ENCODE peak calls at places on chromosomes 6 and 20, in eight cellular contexts. V is CD8-positive, alpha-beta T cell; A is A549; S is stomach; H is H9; M is AG04450; X is IMR-90; U is HepG2. F is an unnamed sample.

GRCh38 chr6:71099649-71100048 is 142.8 kb upstream of the B3GAT2 start:
- DNase-seq in V (no peak), A (no peak), S (no peak), H (no peak), M (no peak), X (no peak), U (no peak), F (no peak)

GRCh38 chr6:158191769-158192168 is 23.6 kb downstream of the GTF2H5 start:
- DNase-seq in V (no peak), A (no peak), S (no peak), H (no peak), M (no peak), X (no peak), U (no peak), F (no peak)

GRCh38 chr20:46939566-46939965 is 44.9 kb downstream of the EYA2 start:
- DNase-seq in V (no peak), A (no peak), S (no peak), H (no peak), M (no peak), X (no peak), U (no peak), F (no peak)

GRCh38 chr20:49658508-49658907 is 55.2 kb downstream of the B4GALT5 start:
- DNase-seq in V (no peak), A (no peak), S (no peak), H (no peak), M (no peak), X (no peak), U (no peak), F (no peak)

GRCh38 chr20:8670900-8671229 is 398.0 kb upstream of the PLCB4 start:
- DNase-seq in V (no peak), A (no peak), S (no peak), H (no peak), M (no peak), X (no peak), U (no peak), F (no peak)

GRCh38 chr6:165684333-165684732 is 21.3 kb upstream of the PDE10A start:
- DNase-seq in V (no peak), A (no peak), S (no peak), H (no peak), M (no peak), X (no peak), U (no peak), F (no peak)

GRCh38 chr6:79574636-79575035 is 37.4 kb upstream of the LCA5 start:
- DNase-seq in V (no peak), A (peak; percentile 23), S (no peak), H (peak; percentile 39), M (peak; percentile 33), X (peak; percentile 78), U (peak; percentile 84), F (peak; percentile 36)

GRCh38 chr20:58149412-58150091 is 78.9 kb downstream of the ANKRD60 start:
- DNase-seq in V (no peak), A (no peak), S (no peak), H (no peak), M (no peak), X (no peak), U (no peak), F (peak; percentile 62)

DNA sequence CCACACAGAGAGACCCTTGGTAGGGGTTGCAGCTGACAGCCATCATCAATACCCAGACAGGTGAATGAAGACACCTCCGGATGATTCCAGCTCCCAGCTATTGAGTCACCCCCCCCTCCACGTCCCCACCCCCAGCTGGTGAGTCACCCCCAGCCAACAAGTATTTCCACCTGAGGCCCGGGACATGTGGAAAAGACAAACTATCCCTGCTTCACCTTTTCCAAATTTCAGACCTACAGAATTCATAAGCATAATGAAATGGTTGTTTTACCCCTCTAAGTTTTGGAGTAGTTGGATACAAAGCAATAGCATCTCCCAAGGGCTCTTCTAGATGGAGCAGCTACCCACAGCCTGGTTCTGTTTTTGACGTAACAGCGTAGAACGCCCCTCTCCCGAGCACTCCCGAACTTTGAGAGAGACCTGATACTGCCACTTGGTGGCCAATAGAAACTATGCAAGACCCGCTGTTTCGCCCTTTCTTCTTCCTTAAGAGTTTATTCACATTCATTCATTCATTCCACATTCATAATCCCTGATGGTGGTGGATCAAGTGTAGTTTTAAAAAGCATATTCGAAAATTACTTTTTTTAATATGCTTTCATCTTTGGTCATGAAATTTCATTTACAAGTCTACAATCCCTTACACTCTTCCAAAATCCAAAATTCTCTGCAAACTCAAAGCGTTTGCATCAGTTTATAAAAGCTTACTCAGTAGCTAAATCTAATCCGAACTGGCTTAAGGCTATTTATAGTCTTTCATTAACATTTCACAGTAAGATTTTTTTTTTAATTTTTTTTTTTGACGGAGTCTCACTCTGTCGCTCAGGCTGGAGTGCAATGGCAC is 15.1 kb upstream of the PPP1R16B start:
- DNase-seq in V (no peak), A (peak; percentile 73), S (no peak), H (peak; percentile 68), M (no peak), X (peak; percentile 38), U (peak; percentile 47), F (peak; percentile 96)
- TF ChIP-seq CTCF in V (peak; percentile 69), A (peak; percentile 81), S (no peak), H (peak; percentile 83), M (peak; percentile 22), X (peak; percentile 52), U (peak; percentile 55), F (no peak)

DNA sequence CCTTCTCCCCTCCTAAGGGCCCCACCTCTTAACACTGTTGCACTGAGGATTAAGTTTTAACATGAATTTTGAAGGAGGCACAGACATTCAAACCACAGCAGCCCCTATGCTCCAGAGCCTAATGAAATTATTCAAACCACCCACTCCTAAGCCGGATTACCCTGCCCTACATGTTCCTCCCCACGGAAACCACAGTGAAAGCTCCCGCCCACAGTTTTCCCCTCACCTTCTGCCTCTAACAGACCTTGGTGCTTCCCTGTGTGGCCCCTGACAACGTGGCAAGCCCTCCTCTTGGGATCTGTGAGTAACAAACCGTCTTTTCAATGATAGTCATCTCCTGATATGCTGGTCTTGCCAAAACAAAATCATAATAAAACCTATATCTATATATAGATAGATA is 74.8 kb downstream of the RIN2 start:
- DNase-seq in V (no peak), A (no peak), S (no peak), H (no peak), M (no peak), X (no peak), U (no peak), F (no peak)
- H3K27ac ChIP-seq in V (no peak overlapping the region), A (no peak overlapping the region), S (no peak overlapping the region), H (no peak overlapping the region), M (no peak overlapping the region), X (no peak overlapping the region), U (no peak overlapping the region), F (no peak overlapping the region)

GRCh38 chr6:157045831-157046454 is 268.8 kb downstream of the ARID1B start:
- DNase-seq in V (no peak), A (peak; percentile 57), S (no peak), H (no peak), M (no peak), X (peak; percentile 82), U (peak; percentile 29), F (peak; percentile 55)
- TF ChIP-seq CTCF in V (peak; percentile 58), A (peak; percentile 50), S (no peak), H (peak; percentile 71), M (peak; percentile 75), X (peak; percentile 68), U (peak; percentile 20), F (peak; percentile 58)

GRCh38 chr6:169229611-169230321 is 23.9 kb downstream of the THBS2 start:
- DNase-seq in V (no peak), A (no peak), S (no peak), H (no peak), M (no peak), X (no peak), U (no peak), F (no peak)
- H3K27ac ChIP-seq in V (no peak overlapping the region), A (peak overlapping the region; percentile 33), S (no peak overlapping the region), H (no peak overlapping the region), M (no peak overlapping the region), X (no peak overlapping the region), U (no peak overlapping the region), F (no peak overlapping the region)

GRCh38 chr6:28586273-28586672 is 60.6 kb downstream of the GPX5 start:
- DNase-seq in V (no peak), A (no peak), S (no peak), H (no peak), M (no peak), X (no peak), U (peak; percentile 9), F (peak; percentile 46)
- TF ChIP-seq CTCF in V (no peak), A (no peak), S (no peak), H (no peak), M (no peak), X (no peak), U (no peak), F (no peak)

DNA sequence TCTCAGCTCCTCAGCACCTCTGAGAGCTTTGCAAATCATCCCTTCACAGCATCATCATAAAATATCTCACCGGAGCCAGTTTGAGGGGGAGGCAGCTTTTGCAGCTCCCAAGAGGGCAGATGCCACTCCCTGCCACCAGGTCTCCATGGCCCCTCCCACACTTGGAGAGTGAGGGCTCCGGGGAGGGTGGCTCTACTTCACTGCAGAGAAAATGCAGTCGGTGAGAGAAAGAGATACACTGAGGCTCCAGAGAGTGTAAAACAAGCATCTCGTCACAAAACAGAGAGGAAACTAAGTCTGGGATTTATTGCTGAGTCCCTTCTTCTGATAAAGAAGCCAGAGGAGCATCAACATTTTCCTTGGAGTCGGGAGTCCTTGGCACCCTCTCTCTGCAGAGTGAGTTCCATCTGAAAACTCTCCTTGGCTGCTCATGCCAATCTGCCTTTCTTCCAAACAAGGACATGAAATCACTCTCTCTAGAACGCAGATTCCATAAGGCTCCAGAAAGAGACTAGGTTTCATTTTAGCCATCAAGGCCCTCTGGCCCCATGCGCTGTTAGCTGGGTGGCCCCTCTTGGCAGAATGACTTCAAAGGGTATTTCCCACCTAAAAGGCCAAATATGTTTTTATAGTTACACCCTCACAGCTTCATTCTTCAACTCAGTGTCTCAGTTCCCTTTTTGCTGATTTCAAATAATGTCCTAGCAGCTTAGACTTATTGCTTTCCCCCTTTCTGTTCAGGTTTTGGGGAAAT is 70.6 kb upstream of the F13A1 start:
- DNase-seq in V (no peak), A (no peak), S (no peak), H (no peak), M (no peak), X (no peak), U (no peak), F (no peak)
- H3K27ac ChIP-seq in V (no peak overlapping the region), A (no peak overlapping the region), S (no peak overlapping the region), H (no peak overlapping the region), M (no peak overlapping the region), X (no peak overlapping the region), U (no peak overlapping the region), F (no peak overlapping the region)